ENCODE peak calls at places on chromosomes 13 and 19, in eight cellular contexts. X, B, Q, I, P, H, R and A are unnamed samples.

GRCh38 chr13:96621634-96622033 is 372.6 kb downstream of the OXGR1 start:
- DNase-seq in X (no peak), B (no peak), Q (no peak), I (no peak), P (no peak), H (no peak), R (no peak), A (no peak)

GRCh38 chr19:55062735-55063491 is at the start of gene RDH13:
- DNase-seq in X (peak; percentile 99), B (peak; percentile 95), Q (peak; percentile 96), I (peak; percentile 96), P (peak; percentile 91), H (peak; percentile 89), R (peak; percentile 94), A (peak; percentile 96)

GRCh38 chr13:110306960-110307696 is at the start of the genes COL4A1 and COL4A2:
- DNase-seq in X (peak; percentile 52), B (peak; percentile 47), Q (peak; percentile 71), I (no peak), P (no peak), H (peak; percentile 51), R (no peak), A (peak; percentile 43)

GRCh38 chr19:10143700-10144099 is 24.0 kb upstream of the EIF3G start:
- DNase-seq in X (no peak), B (no peak), Q (no peak), I (peak; percentile 14), P (no peak), H (no peak), R (peak; percentile 23), A (no peak)

GRCh38 chr13:27666951-27667350 is 45.3 kb downstream of the POLR1D start:
- DNase-seq in X (no peak), B (no peak), Q (no peak), I (no peak), P (no peak), H (no peak), R (no peak), A (no peak)

GRCh38 chr19:39052243-39052746 is 19.9 kb upstream of the FBXO27 start:
- DNase-seq in X (peak; percentile 56), B (no peak), Q (peak; percentile 60), I (peak; percentile 60), P (peak; percentile 76), H (peak; percentile 82), R (peak; percentile 46), A (peak; percentile 65)

GRCh38 chr19:51123381-51124186 is 1.1 kb upstream of the SIGLEC9 start:
- DNase-seq in X (no peak), B (peak; percentile 36), Q (no peak), I (peak; percentile 70), P (no peak), H (no peak), R (peak; percentile 33), A (no peak)

GRCh38 chr19:8518536-8518935 is 4.6 kb upstream of the ZNF414 start:
- DNase-seq in X (no peak), B (no peak), Q (no peak), I (no peak), P (no peak), H (no peak), R (no peak), A (no peak)

GRCh38 chr13:35838356-35838755 is 292.8 kb downstream of the DCLK1 start:
- DNase-seq in X (no peak), B (no peak), Q (peak; percentile 4), I (no peak), P (no peak), H (no peak), R (no peak), A (peak; percentile 95)

GRCh38 chr19:2782357-2782935 is 627 bp downstream of the SGTA start:
- DNase-seq in X (no peak), B (no peak), Q (no peak), I (no peak), P (peak; percentile 40), H (no peak), R (no peak), A (no peak)